ENCODE peak calls at places on chromosomes 2 and 18, in four cellular contexts. T, I, Q and V are unnamed samples.

GRCh38 chr18:50869150-50869549 is 9.8 kb upstream of the ME2 start:
- DNase-seq in I (no peak), T (no peak), Q (no peak), V (no peak)

GRCh38 chr2:145185696-145186095 is 665.8 kb upstream of the ZEB2 start:
- DNase-seq in I (no peak), T (peak), Q (no peak), V (no peak)

GRCh38 chr2:174544156-174544555 is 53.4 kb downstream of the WIPF1 start:
- DNase-seq in I (no peak), T (no peak), Q (peak), V (no peak)

GRCh38 chr18:26646897-26647296 is 98.5 kb upstream of the KCTD1 start:
- DNase-seq in Q (no peak), T (no peak), I (no peak), V (no peak)

GRCh38 chr2:31260870-31261269 is 26.9 kb downstream of the EHD3 start:
- DNase-seq in I (no peak), T (no peak), Q (no peak), V (no peak)

GRCh38 chr2:122261923-122262322 is 506.5 kb downstream of the TSN start:
- DNase-seq in T (no peak), Q (no peak), I (no peak), V (no peak)

GRCh38 chr18:75211721-75212625 is 1.4 kb downstream of the TSHZ1 start:
- DNase-seq in T (peak), I (peak), Q (peak), V (peak)

GRCh38 chr2:36820942-36821605 is 124.6 kb downstream of the VIT start:
- DNase-seq in T (no peak), Q (no peak), I (no peak), V (no peak)

GRCh38 chr2:147033046-147033445 is 811.8 kb upstream of the ACVR2A start:
- DNase-seq in I (no peak), T (peak), Q (peak), V (no peak)

GRCh38 chr18:22346968-22347611 is 70.6 kb downstream of the CTAGE1 start:
- DNase-seq in I (peak), Q (peak), T (peak), V (peak)

GRCh38 chr2:241475267-241475666 is 33.1 kb downstream of the STK25 start:
- DNase-seq in T (no peak), Q (no peak), I (no peak), V (no peak)

GRCh38 chr2:111194835-111195621 is 74.3 kb downstream of the BCL2L11 start:
- DNase-seq in T (no peak), I (no peak), Q (no peak), V (no peak)